ENCODE peak calls at places on chromosomes 12 and 14, in nine cellular contexts. W is Calu3, H is endothelial cell, Q is psoas muscle, A is GM13977, P is A549, M is GM12865, V is GM10248, R is activated B cell treated with CpG ODN at 0.5 μM for 24 hours. S is an unnamed sample.

GRCh38 chr12:4273651-4274395 is at the start of gene CCND2:
- DNase-seq in R (peak; percentile 49), H (peak; percentile 66), A (peak; percentile 90), V (peak; percentile 87), P (peak; percentile 44), Q (peak; percentile 87), M (peak; percentile 90), W (peak; percentile 27), S (peak; percentile 90)

GRCh38 chr12:124391340-124392261 is 96.7 kb downstream of the RFLNA start:
- DNase-seq in R (peak; percentile 73), A (peak; percentile 86), M (peak; percentile 71), H (no peak), W (peak; percentile 39), V (peak; percentile 84), Q (peak; percentile 83), P (peak; percentile 64), S (peak; percentile 84)

GRCh38 chr14:101456246-101457159 is 104.8 kb upstream of the DIO3 start:
- DNase-seq in Q (no peak), V (no peak), A (no peak), R (no peak), P (no peak), H (no peak), M (no peak), W (no peak), S (no peak)

GRCh38 chr12:89354630-89354931 is 2.3 kb upstream of the DUSP6 start:
- DNase-seq in H (no peak), W (no peak), A (peak; percentile 47), Q (no peak), M (peak; percentile 11), V (peak; percentile 25), R (no peak), P (peak; percentile 40), S (peak; percentile 34)

GRCh38 chr14:99199854-99200653 is 71.9 kb downstream of the BCL11B start:
- DNase-seq in H (no peak), P (no peak), R (no peak), A (no peak), W (no peak), Q (peak; percentile 63), M (no peak), V (no peak), S (no peak)

GRCh38 chr14:53325176-53325806 is 172.2 kb upstream of the DDHD1 start:
- DNase-seq in V (no peak), W (no peak), R (no peak), H (no peak), A (no peak), M (peak; percentile 3), Q (no peak), P (no peak), S (no peak)

GRCh38 chr14:95535226-95536021 is 574 bp downstream of the GLRX5 start:
- DNase-seq in W (no peak), R (no peak), Q (peak; percentile 77), A (peak; percentile 38), P (no peak), H (peak; percentile 50), M (peak; percentile 39), V (no peak), S (peak; percentile 44)

GRCh38 chr14:59751578-59751977 is 119.0 kb downstream of the RTN1 start:
- DNase-seq in A (no peak), R (no peak), P (no peak), V (no peak), H (no peak), W (no peak), Q (no peak), M (no peak), S (no peak)

GRCh38 chr12:12349711-12350665 is at the start of gene MANSC1:
- DNase-seq in A (peak; percentile 40), V (peak; percentile 39), P (peak; percentile 58), Q (peak; percentile 75), W (peak; percentile 73), H (peak; percentile 64), R (peak; percentile 38), M (peak; percentile 42), S (peak; percentile 59)

GRCh38 chr12:2580821-2581220 is 213.9 kb upstream of the FKBP4 start:
- DNase-seq in Q (no peak), R (no peak), V (no peak), M (peak; percentile 10), H (no peak), P (no peak), A (no peak), W (no peak), S (no peak)

GRCh38 chr14:62528296-62528695 is 517.0 kb downstream of the KCNH5 start:
- DNase-seq in Q (no peak), W (no peak), A (no peak), H (no peak), V (no peak), P (no peak), R (no peak), M (no peak), S (no peak)

GRCh38 chr12:71045781-71046180 is 112.0 kb downstream of the TSPAN8 start:
- DNase-seq in V (no peak), M (peak; percentile 6), A (no peak), H (no peak), Q (no peak), P (peak; percentile 4), R (no peak), W (peak; percentile 9), S (no peak)

GRCh38 chr14:46951103-46951502 is 299.5 kb upstream of the RPL10L start:
- DNase-seq in M (no peak), A (no peak), W (no peak), Q (no peak), V (no peak), R (no peak), H (no peak), P (no peak), S (no peak)

GRCh38 chr12:51913071-51914033 is 6.0 kb downstream of the ACVRL1 start:
- DNase-seq in P (no peak), V (no peak), M (no peak), W (no peak), H (no peak), A (no peak), R (no peak), Q (no peak), S (no peak)

DNA sequence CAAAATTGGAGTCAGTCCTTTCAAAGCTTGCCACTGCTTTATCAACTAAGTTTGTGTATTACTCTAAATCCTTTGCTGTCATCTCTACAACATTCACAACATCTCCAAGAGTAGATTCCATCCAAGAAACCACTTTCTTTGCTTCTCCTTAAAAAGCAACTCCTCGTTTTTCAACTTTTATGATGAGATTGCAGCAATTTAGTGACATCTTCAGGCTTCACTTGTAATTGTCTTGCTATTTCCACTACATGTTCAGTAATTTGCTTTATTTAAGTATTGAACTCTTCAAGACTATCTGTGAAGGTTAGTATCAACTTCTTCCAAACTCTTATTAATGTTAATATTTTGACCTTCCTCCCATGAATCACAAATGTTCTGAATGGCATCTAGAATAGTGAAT is 747.9 kb downstream of the TMTC2 start:
- DNase-seq in M (no peak), W (no peak), V (no peak), Q (no peak), A (no peak), R (no peak), H (no peak), P (no peak), S (no peak)
- TF ChIP-seq CTCF in M (no peak), W (no peak), V (no peak), Q (no peak), A (no peak), R (no peak), H (no peak), P (no peak), S (no peak)

GRCh38 chr12:46339051-46339450 is 33.5 kb downstream of the SLC38A2 start:
- DNase-seq in R (no peak), W (no peak), M (no peak), Q (no peak), V (no peak), H (no peak), A (no peak), P (no peak), S (no peak)

GRCh38 chr12:46343122-46343852 is 29.3 kb downstream of the SLC38A2 start:
- DNase-seq in Q (no peak), V (no peak), H (no peak), M (no peak), P (no peak), W (no peak), R (no peak), A (no peak), S (no peak)

GRCh38 chr12:46342562-46343033 is 30.0 kb downstream of the SLC38A2 start:
- DNase-seq in W (peak; percentile 23), V (no peak), Q (no peak), M (peak; percentile 32), R (no peak), A (no peak), P (peak; percentile 68), H (peak; percentile 18), S (no peak)
- TF ChIP-seq CTCF in W (peak; percentile 30), V (peak; percentile 42), Q (peak; percentile 69), M (peak; percentile 52), R (no peak), A (peak; percentile 56), P (peak; percentile 61), H (no peak), S (peak; percentile 24)

DNA sequence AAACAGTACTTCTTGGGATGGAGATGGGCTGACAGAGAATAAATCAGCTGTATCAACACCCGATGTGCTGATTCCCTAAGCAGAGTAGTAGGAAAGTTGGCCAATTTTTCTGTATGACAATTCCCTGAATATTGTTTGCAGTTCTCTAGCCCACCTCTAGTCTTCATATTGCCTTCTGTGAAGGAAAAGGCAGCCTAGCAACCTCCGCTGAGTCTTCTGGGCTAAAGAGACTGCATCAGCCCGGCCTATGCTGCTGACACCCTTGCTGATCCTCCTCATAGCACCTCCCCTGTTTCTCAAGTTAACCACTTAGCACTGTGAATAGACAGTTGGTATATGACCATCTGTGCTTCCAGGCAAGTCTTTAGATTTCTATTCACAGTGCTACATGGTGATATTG is 161.1 kb upstream of the EGLN3 start:
- DNase-seq in A (no peak), V (no peak), R (no peak), Q (no peak), M (no peak), W (no peak), P (peak; percentile 12), H (no peak), S (no peak)
- TF ChIP-seq CTCF in A (no peak), V (no peak), R (no peak), Q (no peak), M (no peak), W (no peak), P (no peak), H (peak; percentile 23), S (no peak)

DNA sequence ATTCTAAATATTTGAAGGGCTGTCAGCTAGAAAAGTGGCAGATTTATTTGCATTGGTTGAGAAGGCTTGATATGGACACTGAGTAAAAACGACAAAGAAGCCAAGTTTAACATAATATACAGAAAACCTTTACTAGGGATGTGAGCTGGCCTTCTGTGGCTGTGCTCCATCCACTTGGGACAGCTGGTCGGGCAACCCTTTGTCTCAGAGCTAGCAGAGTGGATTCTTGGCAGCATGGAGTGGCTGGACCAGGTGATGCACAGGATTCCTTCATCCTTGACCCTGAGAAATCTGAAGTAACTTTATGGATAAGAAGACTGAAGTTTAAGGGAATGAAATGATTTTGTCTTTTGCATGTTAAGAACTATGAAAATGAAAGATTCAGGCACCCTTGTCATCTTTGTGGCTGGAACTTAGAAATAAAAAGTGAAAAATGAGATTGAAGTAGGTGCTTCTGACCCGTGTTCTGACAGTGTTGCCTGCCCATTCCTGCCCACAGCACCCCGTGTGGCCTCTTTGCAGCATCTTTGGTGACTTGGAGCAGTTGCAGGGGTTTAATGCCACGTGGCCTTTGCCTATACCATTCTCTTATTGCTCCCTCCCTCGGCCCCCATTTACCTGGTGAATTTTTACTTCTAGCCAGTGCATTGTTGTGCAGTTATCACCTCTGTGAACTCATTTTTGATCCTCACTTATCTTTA is 32.6 kb downstream of the PELI2 start:
- DNase-seq in M (peak; percentile 33), Q (no peak), V (no peak), A (no peak), P (peak; percentile 12), H (no peak), W (no peak), R (no peak), S (no peak)
- TF ChIP-seq CTCF in M (peak; percentile 12), Q (no peak), V (no peak), A (no peak), P (no peak), H (no peak), W (no peak), R (no peak), S (no peak)